ENCODE peak calls at places on chromosomes 7 and 10, in six cellular contexts. One of them, this sample, is unnamed.

GRCh38 chr10:101563007-101563406 is 25.1 kb downstream of the POLL start:
- DNase-seq in anterior cingulate cortex: no peak
- DNase-seq in activated T-helper 1 cell treated with Interleukin-2 at 50 U/mL for 16 hours: no peak
- DNase-seq in substantia nigra: no peak
- DNase-seq in GDM1: no peak
- DNase-seq in GM12892: no peak
- DNase-seq in this sample: no peak

GRCh38 chr10:17038627-17039026 is 91.0 kb downstream of the CUBN start:
- DNase-seq in anterior cingulate cortex: no peak
- DNase-seq in activated T-helper 1 cell treated with Interleukin-2 at 50 U/mL for 16 hours: no peak
- DNase-seq in substantia nigra: no peak
- DNase-seq in GDM1: no peak
- DNase-seq in GM12892: no peak
- DNase-seq in this sample: no peak

GRCh38 chr7:143256325-143256724 is 6.9 kb upstream of the GSTK1 start:
- DNase-seq in anterior cingulate cortex: no peak
- DNase-seq in activated T-helper 1 cell treated with Interleukin-2 at 50 U/mL for 16 hours: no peak
- DNase-seq in substantia nigra: no peak
- DNase-seq in GDM1: no peak
- DNase-seq in GM12892: no peak
- DNase-seq in this sample: no peak

GRCh38 chr7:45599851-45600706 is 25.9 kb downstream of the ADCY1 start:
- DNase-seq in anterior cingulate cortex: no peak
- DNase-seq in activated T-helper 1 cell treated with Interleukin-2 at 50 U/mL for 16 hours: no peak
- DNase-seq in substantia nigra: no peak
- DNase-seq in GDM1: no peak
- DNase-seq in GM12892: no peak
- DNase-seq in this sample: no peak

GRCh38 chr7:111919690-111920179 is 286.5 kb downstream of the DOCK4 start:
- DNase-seq in anterior cingulate cortex: no peak
- DNase-seq in activated T-helper 1 cell treated with Interleukin-2 at 50 U/mL for 16 hours: no peak
- DNase-seq in substantia nigra: no peak
- DNase-seq in GDM1: no peak
- DNase-seq in GM12892: no peak
- DNase-seq in this sample: no peak

GRCh38 chr7:29297194-29297890 is 102.8 kb downstream of the CHN2 start:
- DNase-seq in anterior cingulate cortex: no peak
- DNase-seq in activated T-helper 1 cell treated with Interleukin-2 at 50 U/mL for 16 hours: no peak
- DNase-seq in substantia nigra: no peak
- DNase-seq in GDM1: no peak
- DNase-seq in GM12892: no peak
- DNase-seq in this sample: no peak

GRCh38 chr7:152709307-152710133 is 33.6 kb upstream of the XRCC2 start:
- DNase-seq in anterior cingulate cortex: no peak
- DNase-seq in activated T-helper 1 cell treated with Interleukin-2 at 50 U/mL for 16 hours: no peak
- DNase-seq in substantia nigra: no peak
- DNase-seq in GDM1: no peak
- DNase-seq in GM12892: no peak
- DNase-seq in this sample: no peak

GRCh38 chr10:60420991-60421894 is 31.6 kb upstream of the ANK3 start:
- DNase-seq in anterior cingulate cortex: no peak
- DNase-seq in activated T-helper 1 cell treated with Interleukin-2 at 50 U/mL for 16 hours: no peak
- DNase-seq in substantia nigra: no peak
- DNase-seq in GDM1: no peak
- DNase-seq in GM12892: no peak
- DNase-seq in this sample: no peak

GRCh38 chr10:24176658-24177057 is 32.3 kb upstream of the KIAA1217 start:
- DNase-seq in anterior cingulate cortex: no peak
- DNase-seq in activated T-helper 1 cell treated with Interleukin-2 at 50 U/mL for 16 hours: no peak
- DNase-seq in substantia nigra: no peak
- DNase-seq in GDM1: no peak
- DNase-seq in GM12892: no peak
- DNase-seq in this sample: no peak

This sample was measured in CMK.